ENCODE peak calls at places on chromosome 6, in four cellular contexts. One of them, this sample, is unnamed.

GRCh38 chr6:710601-711571 is 17.9 kb upstream of the EXOC2 start:
- DNase-seq in ELR: peak
- DNase-seq in T-helper 9 cell: peak
- DNase-seq in psoas muscle: peak
- DNase-seq in this sample: peak

GRCh38 chr6:68776382-68776781 is 141.3 kb downstream of the ADGRB3 start:
- DNase-seq in ELR: no peak
- DNase-seq in T-helper 9 cell: no peak
- DNase-seq in psoas muscle: no peak
- DNase-seq in this sample: no peak

GRCh38 chr6:75183099-75183541 is 22.7 kb downstream of the COL12A1 start:
- DNase-seq in ELR: peak
- DNase-seq in T-helper 9 cell: no peak
- DNase-seq in psoas muscle: no peak
- DNase-seq in this sample: no peak

GRCh38 chr6:102154176-102154575 is 760.7 kb downstream of the GRIK2 start:
- DNase-seq in ELR: no peak
- DNase-seq in T-helper 9 cell: no peak
- DNase-seq in psoas muscle: no peak
- DNase-seq in this sample: no peak

GRCh38 chr6:37317312-37318038 is 36.3 kb upstream of the RNF8 start:
- DNase-seq in ELR: no peak
- DNase-seq in T-helper 9 cell: no peak
- DNase-seq in psoas muscle: no peak
- DNase-seq in this sample: no peak

GRCh38 chr6:42316981-42317380 is 99.3 kb upstream of the MRPS10 start:
- DNase-seq in ELR: no peak
- DNase-seq in T-helper 9 cell: no peak
- DNase-seq in psoas muscle: no peak
- DNase-seq in this sample: no peak

GRCh38 chr6:155528982-155529453 is 73.4 kb upstream of the NOX3 start:
- DNase-seq in ELR: peak
- DNase-seq in T-helper 9 cell: no peak
- DNase-seq in psoas muscle: no peak
- DNase-seq in this sample: peak

GRCh38 chr6:66210964-66211363 is 503.9 kb upstream of the EYS start:
- DNase-seq in ELR: no peak
- DNase-seq in T-helper 9 cell: no peak
- DNase-seq in psoas muscle: no peak
- DNase-seq in this sample: no peak

GRCh38 chr6:27684264-27685211 is 211.6 kb upstream of the ZNF184 start:
- DNase-seq in ELR: peak
- DNase-seq in T-helper 9 cell: peak
- DNase-seq in psoas muscle: no peak
- DNase-seq in this sample: no peak

GRCh38 chr6:2855061-2855519 is 13.4 kb upstream of the SERPINB1 start:
- DNase-seq in ELR: no peak
- DNase-seq in T-helper 9 cell: no peak
- DNase-seq in psoas muscle: no peak
- DNase-seq in this sample: no peak

GRCh38 chr6:13217206-13217905 is 111.0 kb downstream of the TBC1D7 start:
- DNase-seq in ELR: peak
- DNase-seq in T-helper 9 cell: no peak
- DNase-seq in psoas muscle: no peak
- DNase-seq in this sample: no peak

GRCh38 chr6:138555294-138555988 is 56.1 kb upstream of the NHSL1 start:
- DNase-seq in ELR: peak
- DNase-seq in T-helper 9 cell: no peak
- DNase-seq in psoas muscle: no peak
- DNase-seq in this sample: no peak

GRCh38 chr6:26045939-26046368 is 41.3 kb upstream of the HFE start:
- DNase-seq in ELR: peak
- DNase-seq in T-helper 9 cell: no peak
- DNase-seq in psoas muscle: no peak
- DNase-seq in this sample: no peak

GRCh38 chr6:43129434-43130194 is 41.5 kb upstream of the SRF start:
- DNase-seq in ELR: peak
- DNase-seq in T-helper 9 cell: no peak
- DNase-seq in psoas muscle: no peak
- DNase-seq in this sample: no peak

GRCh38 chr6:30688569-30688968 is 2.1 kb upstream of the PPP1R18 start:
- DNase-seq in ELR: no peak
- DNase-seq in T-helper 9 cell: no peak
- DNase-seq in psoas muscle: no peak
- DNase-seq in this sample: no peak

GRCh38 chr6:14477559-14477958 is 360.0 kb downstream of the CD83 start:
- DNase-seq in ELR: no peak
- DNase-seq in T-helper 9 cell: no peak
- DNase-seq in psoas muscle: no peak
- DNase-seq in this sample: no peak

GRCh38 chr6:149723262-149723661 is 5.4 kb upstream of the LATS1 start:
- DNase-seq in ELR: no peak
- DNase-seq in T-helper 9 cell: no peak
- DNase-seq in psoas muscle: no peak
- DNase-seq in this sample: no peak

GRCh38 chr6:2942916-2943563 is 28.3 kb downstream of the SERPINB6 start:
- DNase-seq in ELR: no peak
- DNase-seq in T-helper 9 cell: no peak
- DNase-seq in psoas muscle: no peak
- DNase-seq in this sample: no peak

GRCh38 chr6:95978230-95978629 is 37.5 kb upstream of the FUT9 start:
- DNase-seq in ELR: no peak
- DNase-seq in T-helper 9 cell: no peak
- DNase-seq in psoas muscle: no peak
- DNase-seq in this sample: no peak

GRCh38 chr6:91879346-91879995 is 1292.6 kb upstream of the MAP3K7 start:
- DNase-seq in ELR: no peak
- DNase-seq in T-helper 9 cell: no peak
- DNase-seq in psoas muscle: no peak
- DNase-seq in this sample: no peak

GRCh38 chr6:168711666-168712300 is 270.8 kb downstream of the SMOC2 start:
- DNase-seq in ELR: no peak
- DNase-seq in T-helper 9 cell: no peak
- DNase-seq in psoas muscle: no peak
- DNase-seq in this sample: no peak

GRCh38 chr6:5541751-5542432 is 280.6 kb downstream of the FARS2 start:
- DNase-seq in ELR: peak
- DNase-seq in T-helper 9 cell: no peak
- DNase-seq in psoas muscle: no peak
- DNase-seq in this sample: no peak

GRCh38 chr6:139886396-139886795 is 511.9 kb upstream of the CITED2 start:
- DNase-seq in ELR: no peak
- DNase-seq in T-helper 9 cell: no peak
- DNase-seq in psoas muscle: no peak
- DNase-seq in this sample: no peak

GRCh38 chr6:135962731-135963130 is 111.2 kb downstream of the PDE7B start:
- DNase-seq in ELR: no peak
- DNase-seq in T-helper 9 cell: no peak
- DNase-seq in psoas muscle: no peak
- DNase-seq in this sample: no peak

GRCh38 chr6:34958748-34959147 is 69.7 kb downstream of the ANKS1A start:
- DNase-seq in ELR: no peak
- DNase-seq in T-helper 9 cell: no peak
- DNase-seq in psoas muscle: no peak
- DNase-seq in this sample: no peak

GRCh38 chr6:168819546-168819945 is 378.6 kb downstream of the SMOC2 start:
- DNase-seq in ELR: no peak
- DNase-seq in T-helper 9 cell: no peak
- DNase-seq in psoas muscle: no peak
- DNase-seq in this sample: no peak

GRCh38 chr6:24543683-24544082 is 48.9 kb downstream of the ALDH5A1 start:
- DNase-seq in ELR: no peak
- DNase-seq in T-helper 9 cell: no peak
- DNase-seq in psoas muscle: no peak
- DNase-seq in this sample: no peak

GRCh38 chr6:129748212-129748900 is 38.4 kb upstream of the ARHGAP18 start:
- DNase-seq in ELR: peak
- DNase-seq in T-helper 9 cell: peak
- DNase-seq in psoas muscle: no peak
- DNase-seq in this sample: no peak

GRCh38 chr6:73471686-73472290 is 10.3 kb downstream of the MTO1 start:
- DNase-seq in ELR: no peak
- DNase-seq in T-helper 9 cell: no peak
- DNase-seq in psoas muscle: no peak
- DNase-seq in this sample: no peak

GRCh38 chr6:92122746-92123145 is 1296.6 kb downstream of the EPHA7 start:
- DNase-seq in ELR: no peak
- DNase-seq in T-helper 9 cell: no peak
- DNase-seq in psoas muscle: no peak
- DNase-seq in this sample: no peak

GRCh38 chr6:19664050-19664449 is 173.1 kb upstream of the ID4 start:
- DNase-seq in ELR: no peak
- DNase-seq in T-helper 9 cell: no peak
- DNase-seq in psoas muscle: no peak
- DNase-seq in this sample: no peak